ENCODE peak calls at places on chromosomes 4 and X, in eight cellular contexts. L is epithelial cell of prostate; T is activated T-helper 1 cell treated with anti-CD3 and anti-CD28 coated beads, Interleukin-12 subunit alpha, Interleukin-12 subunit beta, Interleukin-2, Interleukin-4 antibody, amounts not matched to agents 30 ng/mL and 10 ng/mL and 1 ng/mL, durations not matched to agents 14 hours and 24 hours and 36 hours; G is sciatic nerve; C is NCI-H82; W is breast epithelium; O is HEK293T; X is iPS-NIHi11. S is an unnamed sample.
A peak's percentile ranks its signal among the peaks of the same experiment; 100 is the strongest.

GRCh38 chr4:2806392-2807355 is 13.8 kb downstream of the SH3BP2 start:
- DNase-seq in L (no peak), T (no peak), G (no peak), C (no peak), W (no peak), O (no peak), X (no peak), S (no peak)

GRCh38 chr4:5979981-5980380 is 38.2 kb downstream of the C4orf50 start:
- DNase-seq in L (no peak), T (no peak), G (no peak), C (peak; percentile 81), W (no peak), O (peak; percentile 50), X (peak; percentile 80), S (no peak)

GRCh38 chrX:580020-580419 is 50.6 kb upstream of the SHOX start:
- DNase-seq in L (no peak), T (no peak), G (no peak), C (no peak), W (no peak), O (no peak), X (no peak), S (no peak)

GRCh38 chr4:115664285-115664684 is 550.9 kb upstream of the NDST4 start:
- DNase-seq in L (no peak), T (no peak), G (no peak), C (peak; percentile 92), W (no peak), O (peak; percentile 36), X (peak; percentile 7), S (no peak)

GRCh38 chrX:39896951-39897740 is 200.6 kb downstream of the BCOR start:
- DNase-seq in L (no peak), T (no peak), G (no peak), C (peak; percentile 48), W (peak; percentile 78), O (peak; percentile 30), X (peak; percentile 57), S (no peak)

GRCh38 chrX:23870041-23870440 is 37.7 kb downstream of the APOO start:
- DNase-seq in L (no peak), T (no peak), G (no peak), C (no peak), W (no peak), O (no peak), X (no peak), S (no peak)

GRCh38 chr4:5959221-5959982 is 58.8 kb downstream of the C4orf50 start:
- DNase-seq in L (no peak), T (no peak), G (no peak), C (no peak), W (no peak), O (no peak), X (no peak), S (no peak)

GRCh38 chr4:38177792-38178665 is 217.8 kb downstream of the PTTG2 start:
- DNase-seq in L (no peak), T (no peak), G (peak; percentile 70), C (peak; percentile 2), W (no peak), O (no peak), X (no peak), S (no peak)

GRCh38 chr4:184747034-184747830 is 13.3 kb upstream of the CENPU start:
- DNase-seq in L (no peak), T (no peak), G (no peak), C (peak; percentile 7), W (peak; percentile 63), O (no peak), X (peak; percentile 31), S (no peak)

GRCh38 chr4:122073615-122074014 is 78.5 kb upstream of the BLTP1 start:
- DNase-seq in L (no peak), T (no peak), G (no peak), C (peak; percentile 95), W (no peak), O (no peak), X (no peak), S (no peak)

GRCh38 chrX:37834937-37835336 is 12.4 kb downstream of the DYNLT3 start:
- DNase-seq in L (no peak), T (no peak), G (no peak), C (peak; percentile 18), W (no peak), O (no peak), X (no peak), S (no peak)

GRCh38 chr4:78068481-78068880 is 11.4 kb downstream of the FRAS1 start:
- DNase-seq in L (no peak), T (no peak), G (no peak), C (no peak), W (no peak), O (no peak), X (no peak), S (no peak)

GRCh38 chr4:159267023-159267939 is 164.4 kb downstream of the RAPGEF2 start:
- DNase-seq in L (no peak), T (no peak), G (no peak), C (no peak), W (no peak), O (no peak), X (no peak), S (no peak)

GRCh38 chr4:143531773-143532491 is 18.4 kb downstream of the SMARCA5 start:
- DNase-seq in L (no peak), T (no peak), G (no peak), C (no peak), W (no peak), O (no peak), X (no peak), S (no peak)

GRCh38 chr4:121411151-121411744 is 30.4 kb upstream of the QRFPR start:
- DNase-seq in L (no peak), T (no peak), G (no peak), C (no peak), W (no peak), O (no peak), X (no peak), S (no peak)

GRCh38 chrX:78029663-78030062 is 60.2 kb upstream of the PGAM4 start:
- DNase-seq in L (no peak), T (no peak), G (no peak), C (peak; percentile 56), W (no peak), O (peak; percentile 59), X (no peak), S (no peak)

GRCh38 chr4:76954489-76954888 is 4.9 kb downstream of the SEPTIN11 start:
- DNase-seq in L (no peak), T (no peak), G (no peak), C (no peak), W (no peak), O (no peak), X (no peak), S (no peak)

GRCh38 chrX:14095702-14096101 is 66.0 kb upstream of the GEMIN8 start:
- DNase-seq in L (no peak), T (peak; percentile 6), G (no peak), C (no peak), W (peak; percentile 19), O (peak; percentile 68), X (peak; percentile 47), S (peak; percentile 20)

GRCh38 chr4:175823015-175823741 is 11.1 kb upstream of the GPM6A start:
- DNase-seq in L (no peak), T (no peak), G (no peak), C (no peak), W (no peak), O (no peak), X (no peak), S (no peak)

GRCh38 chr4:13933163-13933562 is 305.6 kb upstream of the BOD1L1 start:
- DNase-seq in L (no peak), T (no peak), G (no peak), C (peak; percentile 6), W (no peak), O (no peak), X (peak; percentile 5), S (no peak)

GRCh38 chrX:26922278-26922677 is 540.9 kb downstream of the PPP4R3C start:
- DNase-seq in L (no peak), T (no peak), G (no peak), C (no peak), W (no peak), O (no peak), X (no peak), S (no peak)

GRCh38 chr4:114688063-114688462 is 89.5 kb downstream of the UGT8 start:
- DNase-seq in L (no peak), T (no peak), G (no peak), C (no peak), W (no peak), O (no peak), X (no peak), S (no peak)

GRCh38 chrX:12701625-12702024 is 89.6 kb upstream of the PRPS2 start:
- DNase-seq in L (peak; percentile 29), T (peak; percentile 2), G (no peak), C (peak; percentile 86), W (no peak), O (peak; percentile 65), X (peak; percentile 54), S (peak; percentile 20)

GRCh38 chrX:39633293-39633692 is 464.5 kb downstream of the BCOR start:
- DNase-seq in L (no peak), T (no peak), G (no peak), C (peak; percentile 57), W (no peak), O (no peak), X (no peak), S (no peak)

GRCh38 chrX:386239-386767 is 404 bp downstream of the PPP2R3B start:
- DNase-seq in L (no peak), T (peak; percentile 14), G (no peak), C (no peak), W (no peak), O (no peak), X (no peak), S (no peak)

GRCh38 chr4:139454646-139455045 is 725 bp downstream of the RAB33B start:
- DNase-seq in L (no peak), T (no peak), G (no peak), C (no peak), W (no peak), O (no peak), X (no peak), S (no peak)

GRCh38 chr4:58138786-58139185 is 1028.6 kb upstream of the IGFBP7 start:
- DNase-seq in L (no peak), T (no peak), G (no peak), C (peak; percentile 68), W (no peak), O (no peak), X (no peak), S (no peak)

GRCh38 chr4:85423414-85423813 is 51.5 kb upstream of the ARHGAP24 start:
- DNase-seq in L (peak; percentile 41), T (no peak), G (no peak), C (no peak), W (no peak), O (no peak), X (no peak), S (no peak)

GRCh38 chr4:184232975-184233374 is 15.3 kb upstream of the ENPP6 start:
- DNase-seq in L (no peak), T (no peak), G (no peak), C (no peak), W (no peak), O (no peak), X (no peak), S (no peak)

GRCh38 chr4:5957091-5957490 is 61.1 kb downstream of the C4orf50 start:
- DNase-seq in L (no peak), T (no peak), G (no peak), C (peak; percentile 42), W (no peak), O (no peak), X (no peak), S (no peak)